ENCODE peak calls at places on chromosomes 7 and 10, in four cellular contexts. M, J, D and P are unnamed samples.
A peak's percentile ranks its signal among the peaks of the same experiment; 100 is the strongest.

GRCh38 chr10:95260397-95260881 is 30.4 kb downstream of the PDLIM1 start:
- DNase-seq in M (peak; percentile 61), D (no peak), J (no peak), P (no peak)

GRCh38 chr7:5296627-5297226 is 14.0 kb downstream of the SLC29A4 start:
- DNase-seq in D (peak; percentile 49), J (no peak), M (no peak), P (no peak)

GRCh38 chr10:61750943-61751471 is 88.3 kb downstream of the CABCOCO1 start:
- DNase-seq in D (peak; percentile 54), J (peak; percentile 64), M (peak; percentile 71), P (peak; percentile 79)

GRCh38 chr10:129833366-129833765 is 130.7 kb downstream of the EBF3 start:
- DNase-seq in J (no peak), D (no peak), M (no peak), P (no peak)

GRCh38 chr10:47372726-47373125 is 11.4 kb downstream of the ZNF488 start:
- DNase-seq in J (no peak), D (no peak), M (no peak), P (no peak)

GRCh38 chr7:85528581-85528980 is 341.7 kb upstream of the SEMA3D start:
- DNase-seq in J (no peak), M (no peak), D (no peak), P (no peak)

GRCh38 chr7:90474284-90475210 is 5.1 kb downstream of the PTTG1IP2 start:
- DNase-seq in M (no peak), J (no peak), D (no peak), P (no peak)

GRCh38 chr7:132386249-132386681 is 190.0 kb downstream of the PLXNA4 start:
- DNase-seq in D (no peak), J (peak; percentile 79), M (peak; percentile 84), P (peak; percentile 90)

GRCh38 chr7:159065151-159065550 is 79.5 kb downstream of the VIPR2 start:
- DNase-seq in D (no peak), J (peak; percentile 81), M (no peak), P (no peak)

GRCh38 chr10:105210546-105210945 is 569.5 kb downstream of the SORCS3 start:
- DNase-seq in J (no peak), M (no peak), D (no peak), P (no peak)

GRCh38 chr7:43590862-43591550 is 8.1 kb downstream of the STK17A start:
- DNase-seq in J (no peak), D (no peak), M (no peak), P (no peak)

GRCh38 chr7:155489862-155490696 is 32.1 kb downstream of the EN2 start:
- DNase-seq in M (peak; percentile 37), J (no peak), D (no peak), P (peak; percentile 81)

GRCh38 chr7:88344956-88345832 is 38.5 kb upstream of the STEAP4 start:
- DNase-seq in D (no peak), M (peak; percentile 47), J (peak; percentile 73), P (no peak)

GRCh38 chr7:129144834-129145668 is 544 bp downstream of the TSPAN33 start:
- DNase-seq in D (peak; percentile 65), J (no peak), M (no peak), P (no peak)

GRCh38 chr10:123859651-123860045 is 32.0 kb downstream of the CPXM2 start:
- DNase-seq in J (no peak), D (no peak), M (no peak), P (peak; percentile 51)

GRCh38 chr7:2632717-2633537 is 1.1 kb downstream of the TTYH3 start:
- DNase-seq in J (peak; percentile 77), D (peak; percentile 50), M (peak; percentile 85), P (peak; percentile 89)

GRCh38 chr10:50152792-50153272 is 85.1 kb downstream of the WASHC2A start:
- DNase-seq in D (no peak), M (no peak), J (peak; percentile 41), P (peak; percentile 73)

GRCh38 chr7:36749282-36749960 is 25.1 kb upstream of the AOAH start:
- DNase-seq in D (no peak), M (no peak), J (no peak), P (no peak)

GRCh38 chr10:117226813-117227451 is 14.0 kb upstream of the SLC18A2 start:
- DNase-seq in D (no peak), J (no peak), M (no peak), P (no peak)

GRCh38 chr7:136045181-136045580 is 68.0 kb upstream of the MTPN start:
- DNase-seq in M (no peak), D (no peak), J (no peak), P (no peak)

GRCh38 chr10:85319826-85320225 is 991.4 kb downstream of the CCSER2 start:
- DNase-seq in J (peak; percentile 73), D (no peak), M (no peak), P (no peak)

GRCh38 chr10:77794256-77795142 is 132.1 kb downstream of the DLG5 start:
- DNase-seq in J (no peak), M (peak; percentile 30), D (no peak), P (peak; percentile 48)

GRCh38 chr7:100431286-100431735 is 1.7 kb downstream of the MEPCE start:
- DNase-seq in M (peak; percentile 57), J (no peak), D (no peak), P (no peak)

GRCh38 chr10:5318148-5318547 is 46.6 kb upstream of the UCN3 start:
- DNase-seq in D (no peak), J (no peak), M (no peak), P (no peak)

GRCh38 chr7:96921231-96921630 is 84.1 kb upstream of the DLX6 start:
- DNase-seq in M (no peak), J (no peak), D (no peak), P (no peak)

GRCh38 chr10:116113721-116114501 is 159.1 kb downstream of the GFRA1 start:
- DNase-seq in M (no peak), J (no peak), D (no peak), P (no peak)

GRCh38 chr7:32316831-32317230 is 173.3 kb downstream of the LSM5 start:
- DNase-seq in M (no peak), D (no peak), J (no peak), P (no peak)

GRCh38 chr10:117163061-117163953 is 25.2 kb upstream of the VAX1 start:
- DNase-seq in M (no peak), J (no peak), D (no peak), P (peak; percentile 71)

GRCh38 chr10:28880551-28880950 is 203.2 kb downstream of the BAMBI start:
- DNase-seq in D (no peak), M (no peak), J (no peak), P (no peak)

GRCh38 chr10:111207525-111207924 is 130.7 kb downstream of the ADRA2A start:
- DNase-seq in D (no peak), M (no peak), J (no peak), P (no peak)